ENCODE peak calls at places on chromosomes 13 and 19, in seven cellular contexts. Z, O, H, E, R, G and X are unnamed samples.

GRCh38 chr13:71828564-71828963 is 38.4 kb downstream of the DACH1 start:
- DNase-seq in O (no peak), E (no peak), Z (no peak), R (no peak), G (no peak), H (no peak), X (no peak)

GRCh38 chr19:49149652-49150105 is 5.5 kb downstream of the HRC start:
- DNase-seq in E (no peak), H (peak), Z (peak), O (peak), G (peak), R (peak), X (peak)

GRCh38 chr13:33270906-33271538 is 14.5 kb downstream of the STARD13 start:
- DNase-seq in G (no peak), O (peak), Z (no peak), E (no peak), R (no peak), H (no peak), X (no peak)

GRCh38 chr19:41133260-41133659 is 19.0 kb downstream of the CYP2F1 start:
- DNase-seq in H (no peak), G (no peak), R (no peak), E (no peak), O (no peak), Z (no peak), X (peak)

GRCh38 chr19:33430674-33431277 is 57.3 kb downstream of the CEBPG start:
- DNase-seq in G (peak), Z (peak), H (peak), R (peak), O (peak), E (no peak), X (peak)

GRCh38 chr13:30463820-30464495 is 1.8 kb downstream of the HMGB1 start:
- DNase-seq in H (peak), G (peak), Z (no peak), R (peak), E (no peak), O (peak), X (peak)

GRCh38 chr19:56508282-56508778 is 675 bp downstream of the ZNF471 start:
- DNase-seq in Z (no peak), R (no peak), O (no peak), H (no peak), E (no peak), G (no peak), X (no peak)

GRCh38 chr13:45367358-45367757 is 26.4 kb upstream of the TPT1 start:
- DNase-seq in O (peak), G (peak), H (peak), E (peak), Z (peak), R (peak), X (peak)

GRCh38 chr19:33089061-33089460 is 8.1 kb downstream of the GPATCH1 start:
- DNase-seq in H (no peak), R (no peak), O (no peak), G (no peak), Z (no peak), E (no peak), X (no peak)

GRCh38 chr19:46040952-46041500 is at the start of gene IGFL4:
- DNase-seq in E (no peak), R (no peak), H (peak), O (no peak), G (no peak), Z (no peak), X (no peak)

GRCh38 chr13:79392882-79393563 is 13.0 kb downstream of the RBM26 start:
- DNase-seq in O (peak), R (no peak), G (no peak), E (no peak), Z (no peak), H (peak), X (no peak)

GRCh38 chr13:30705672-30706071 is 29.7 kb upstream of the ALOX5AP start:
- DNase-seq in O (no peak), E (no peak), G (no peak), H (no peak), Z (no peak), R (no peak), X (no peak)

GRCh38 chr13:98482476-98483444 is 94.1 kb downstream of the STK24 start:
- DNase-seq in R (peak), H (peak), Z (peak), G (peak), E (no peak), O (peak), X (peak)

GRCh38 chr19:15303105-15303780 is 29.1 kb downstream of the BRD4 start:
- DNase-seq in O (no peak), E (no peak), Z (no peak), H (no peak), G (no peak), R (no peak), X (no peak)

GRCh38 chr19:18507021-18507726 is 14.7 kb downstream of the ELL start:
- DNase-seq in G (peak), H (no peak), E (no peak), Z (no peak), O (no peak), R (no peak), X (no peak)

GRCh38 chr19:33086955-33087354 is 6.0 kb downstream of the GPATCH1 start:
- DNase-seq in Z (no peak), E (no peak), H (no peak), G (no peak), R (no peak), O (no peak), X (no peak)

GRCh38 chr19:17794731-17795494 is at the start of gene B3GNT3:
- DNase-seq in R (no peak), E (no peak), G (peak), Z (peak), H (no peak), O (no peak), X (peak)

GRCh38 chr13:101455863-101456262 is 3.4 kb downstream of the ITGBL1 start:
- DNase-seq in Z (no peak), G (no peak), R (no peak), O (peak), H (peak), E (no peak), X (peak)

GRCh38 chr19:3343619-3344502 is 22.5 kb upstream of the NFIC start:
- DNase-seq in Z (peak), R (peak), G (peak), O (peak), E (peak), H (peak), X (peak)

GRCh38 chr13:44906758-44907157 is 82.5 kb downstream of the NUFIP1 start:
- DNase-seq in H (peak), Z (no peak), R (no peak), G (peak), O (peak), E (no peak), X (no peak)

GRCh38 chr13:46484561-46484960 is 68.4 kb upstream of the LRCH1 start:
- DNase-seq in R (peak), H (no peak), O (no peak), Z (no peak), E (no peak), G (no peak), X (peak)

GRCh38 chr19:33558846-33559245 is 37.3 kb upstream of the PEPD start:
- DNase-seq in E (no peak), H (no peak), O (peak), R (no peak), Z (no peak), G (no peak), X (no peak)

GRCh38 chr19:45097776-45098520 is 5.0 kb downstream of the PPP1R37 start:
- DNase-seq in E (no peak), Z (peak), R (no peak), H (peak), G (peak), O (peak), X (peak)

GRCh38 chr13:84139561-84140158 is 257.4 kb upstream of the SLITRK1 start:
- DNase-seq in G (no peak), O (no peak), E (no peak), R (no peak), Z (no peak), H (no peak), X (no peak)

GRCh38 chr13:86087241-86087640 is 288.0 kb upstream of the SLITRK6 start:
- DNase-seq in O (peak), H (peak), Z (no peak), R (no peak), E (no peak), G (no peak), X (no peak)

GRCh38 chr13:83312194-83312593 is 570.1 kb downstream of the SLITRK1 start:
- DNase-seq in E (no peak), G (no peak), R (no peak), H (peak), O (no peak), Z (no peak), X (peak)

GRCh38 chr19:55209430-55210119 is at the start of gene PTPRH:
- DNase-seq in G (peak), H (no peak), R (no peak), E (no peak), O (no peak), Z (no peak), X (no peak)

GRCh38 chr13:95834134-95834765 is 157.3 kb downstream of the DNAJC3 start:
- DNase-seq in H (peak), E (no peak), G (peak), Z (peak), R (peak), O (peak), X (peak)

DNA sequence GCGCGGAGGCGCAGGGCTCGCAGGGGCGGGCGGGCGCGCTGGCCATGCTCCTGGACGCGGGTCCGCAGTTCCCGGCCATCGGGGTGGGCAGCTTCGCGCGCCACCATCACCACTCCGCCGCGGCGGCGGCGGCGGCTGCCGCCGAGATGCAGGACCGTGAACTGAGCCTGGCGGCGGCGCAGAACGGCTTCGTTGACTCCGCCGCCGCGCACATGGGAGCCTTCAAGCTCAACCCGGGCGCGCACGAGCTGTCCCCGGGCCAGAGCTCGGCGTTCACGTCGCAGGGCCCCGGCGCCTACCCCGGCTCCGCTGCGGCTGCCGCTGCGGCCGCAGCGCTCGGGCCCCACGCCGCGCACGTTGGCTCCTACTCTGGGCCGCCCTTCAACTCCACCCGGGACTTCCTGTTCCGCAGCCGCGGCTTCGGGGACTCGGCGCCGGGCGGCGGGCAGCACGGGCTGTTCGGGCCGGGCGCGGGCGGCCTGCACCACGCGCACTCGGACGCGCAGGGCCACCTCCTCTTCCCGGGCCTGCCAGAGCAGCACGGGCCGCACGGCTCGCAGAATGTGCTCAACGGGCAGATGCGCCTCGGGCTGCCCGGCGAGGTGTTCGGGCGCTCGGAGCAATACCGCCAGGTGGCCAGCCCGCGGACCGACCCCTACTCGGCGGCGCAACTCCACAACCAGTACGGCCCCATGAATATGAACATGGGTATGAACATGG is 597 bp downstream of the ZIC2 start:
- DNase-seq in G (no peak), E (no peak), Z (no peak), H (no peak), R (no peak), O (no peak), X (no peak)
- H3K4me3 ChIP-seq in G (no peak), E (peak), Z (peak), H (peak), R (no peak), O (no peak), X (no peak)

GRCh38 chr19:9914315-9915207 is 21.8 kb downstream of the OLFM2 start:
- DNase-seq in E (no peak), Z (peak), H (peak), O (peak), R (peak), G (peak), X (peak)
- TF ChIP-seq CTCF in E (peak), Z (no peak), H (peak), O (no peak), R (peak), G (peak), X (peak)

DNA sequence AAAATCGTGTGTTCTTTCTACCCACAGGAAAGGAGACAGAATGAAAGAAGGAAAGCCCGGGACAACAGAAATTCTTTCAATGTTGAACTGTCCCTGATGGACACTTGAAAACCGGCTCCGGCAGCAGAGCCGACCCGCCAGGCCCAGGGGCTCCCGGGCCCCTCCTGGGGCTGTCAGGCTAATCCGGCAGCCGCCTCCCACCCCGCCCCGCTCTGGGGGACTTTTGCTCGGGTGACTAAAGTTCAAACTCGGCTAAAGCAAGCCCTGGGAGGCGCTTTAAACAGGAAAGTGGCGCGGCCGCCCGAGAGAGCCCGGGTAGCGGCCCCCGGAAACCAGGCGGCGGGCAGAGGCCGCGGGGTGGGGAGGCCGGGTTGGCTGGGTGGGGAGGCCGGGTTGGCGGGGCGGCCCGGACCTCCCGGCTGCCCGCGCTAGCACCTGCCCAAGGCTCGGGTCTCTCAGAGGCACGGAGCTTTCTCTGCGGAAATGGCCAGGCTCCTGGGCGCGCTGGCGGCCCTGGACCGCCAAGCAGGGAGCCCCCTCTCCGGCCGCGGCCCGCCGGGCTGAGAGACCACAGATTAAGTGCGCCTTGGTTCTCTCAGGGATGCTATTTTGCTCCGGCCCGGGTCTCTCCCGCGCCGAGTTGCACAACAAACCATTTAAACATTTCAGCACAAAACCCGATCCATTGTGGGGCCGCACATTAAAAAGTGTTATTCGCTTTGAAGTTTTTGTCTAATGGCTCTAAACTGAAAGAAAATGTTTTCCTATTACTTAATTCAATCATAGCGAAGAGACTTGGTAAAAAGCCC is 2.6 kb upstream of the GSX1 start:
- DNase-seq in Z (peak), G (no peak), O (no peak), H (no peak), E (no peak), R (peak), X (no peak)
- H3K4me3 ChIP-seq in Z (no peak), G (no peak), O (no peak), H (no peak), E (peak), R (peak), X (no peak)

GRCh38 chr13:81927347-81927746 is 1586.4 kb upstream of the SPRY2 start:
- DNase-seq in R (no peak), G (no peak), O (no peak), E (no peak), Z (no peak), H (no peak), X (no peak)
- TF ChIP-seq CTCF in R (peak), G (no peak), O (no peak), E (no peak), Z (no peak), H (no peak), X (no peak)